ENCODE peak calls at places on chromosome 22, in ten cellular contexts. Y is NT2/D1, E is uterus, U is heart left ventricle, T is IMR-90, F is cardiac fibroblast, I is GM23338, G is AG09309, M is cardiac muscle cell, V is hepatocyte. D is an unnamed sample.

GRCh38 chr22:20107471-20107901 is 8.4 kb upstream of the RANBP1 start:
- DNase-seq in Y (no peak), E (no peak), U (no peak), T (no peak), F (no peak), I (no peak), G (no peak), M (no peak), V (no peak), D (no peak)

GRCh38 chr22:33983558-33983957 is 63.3 kb upstream of the LARGE1 start:
- DNase-seq in Y (no peak), E (no peak), U (no peak), T (no peak), F (no peak), I (no peak), G (no peak), M (no peak), V (no peak), D (no peak)

GRCh38 chr22:35446365-35446764 is 46.4 kb downstream of the MCM5 start:
- DNase-seq in Y (no peak), E (peak), U (no peak), T (peak), F (peak), I (no peak), G (peak), M (no peak), V (peak), D (peak)

GRCh38 chr22:19815823-19816290 is 38.8 kb downstream of the GNB1L start:
- DNase-seq in Y (no peak), E (no peak), U (no peak), T (no peak), F (no peak), I (no peak), G (no peak), M (no peak), V (no peak), D (no peak)

GRCh38 chr22:29205598-29206371 is at the start of gene EMID1:
- DNase-seq in Y (no peak), E (peak), U (no peak), T (peak), F (peak), I (peak), G (no peak), M (peak), V (peak), D (no peak)

GRCh38 chr22:28711820-28712777 is 29.5 kb downstream of the CHEK2 start:
- DNase-seq in Y (peak), E (no peak), U (no peak), T (peak), F (peak), I (no peak), G (peak), M (no peak), V (peak), D (peak)

GRCh38 chr22:33875316-33875715 is 45.0 kb downstream of the LARGE1 start:
- DNase-seq in Y (no peak), E (no peak), U (no peak), T (no peak), F (no peak), I (no peak), G (no peak), M (no peak), V (no peak), D (no peak)

GRCh38 chr22:19663821-19664325 is 50.4 kb upstream of the SEPTIN5 start:
- DNase-seq in Y (no peak), E (peak), U (peak), T (peak), F (peak), I (peak), G (no peak), M (no peak), V (no peak), D (peak)

GRCh38 chr22:24559471-24559870 is 3.7 kb downstream of the SNRPD3 start:
- DNase-seq in Y (no peak), E (no peak), U (no peak), T (no peak), F (no peak), I (no peak), G (no peak), M (peak), V (no peak), D (no peak)

GRCh38 chr22:29030016-29030617 is 31.5 kb downstream of the C22orf31 start:
- DNase-seq in Y (no peak), E (no peak), U (no peak), T (no peak), F (peak), I (peak), G (peak), M (no peak), V (no peak), D (peak)

GRCh38 chr22:23305922-23306374 is 125.6 kb downstream of the BCR start:
- DNase-seq in Y (no peak), E (peak), U (peak), T (peak), F (peak), I (no peak), G (peak), M (no peak), V (peak), D (peak)

GRCh38 chr22:24697671-24698082 is 76.8 kb downstream of the PIWIL3 start:
- DNase-seq in Y (no peak), E (no peak), U (no peak), T (no peak), F (no peak), I (no peak), G (no peak), M (no peak), V (no peak), D (no peak)

GRCh38 chr22:46051646-46052045 is 74.7 kb upstream of the WNT7B start:
- DNase-seq in Y (no peak), E (no peak), U (no peak), T (no peak), F (no peak), I (no peak), G (no peak), M (no peak), V (no peak), D (no peak)

GRCh38 chr22:24107668-24108067 is 73.6 kb upstream of the SUSD2 start:
- DNase-seq in Y (no peak), E (peak), U (peak), T (peak), F (peak), I (no peak), G (peak), M (no peak), V (no peak), D (peak)

GRCh38 chr22:22893891-22894739 is 6.5 kb downstream of the IGLL5 start:
- DNase-seq in Y (no peak), E (no peak), U (no peak), T (no peak), F (no peak), I (peak), G (no peak), M (no peak), V (no peak), D (no peak)

GRCh38 chr22:50022171-50022819 is 9.7 kb upstream of the IL17REL start:
- DNase-seq in Y (no peak), E (no peak), U (no peak), T (no peak), F (no peak), I (no peak), G (no peak), M (no peak), V (no peak), D (no peak)

GRCh38 chr22:35649026-35649553 is 844 bp downstream of the APOL6 start:
- DNase-seq in Y (no peak), E (no peak), U (no peak), T (no peak), F (no peak), I (no peak), G (no peak), M (no peak), V (no peak), D (no peak)

GRCh38 chr22:36435516-36436415 is 45.7 kb downstream of the TXN2 start:
- DNase-seq in Y (no peak), E (no peak), U (no peak), T (no peak), F (no peak), I (peak), G (no peak), M (peak), V (peak), D (no peak)

GRCh38 chr22:24391836-24392217 is 35.6 kb upstream of the ADORA2A start:
- DNase-seq in Y (no peak), E (no peak), U (no peak), T (peak), F (peak), I (no peak), G (peak), M (no peak), V (no peak), D (peak)

GRCh38 chr22:20974336-20974955 is 7.4 kb downstream of the AIFM3 start:
- DNase-seq in Y (no peak), E (no peak), U (no peak), T (no peak), F (no peak), I (no peak), G (no peak), M (no peak), V (no peak), D (no peak)

GRCh38 chr22:21791635-21792625 is 56.3 kb upstream of the YPEL1 start:
- DNase-seq in Y (no peak), E (no peak), U (no peak), T (peak), F (peak), I (no peak), G (no peak), M (no peak), V (no peak), D (no peak)

GRCh38 chr22:42330953-42331525 is 60.6 kb upstream of the TCF20 start:
- DNase-seq in Y (no peak), E (no peak), U (no peak), T (no peak), F (no peak), I (no peak), G (no peak), M (no peak), V (no peak), D (no peak)

GRCh38 chr22:37121887-37122591 is 12.5 kb upstream of the TMPRSS6 start:
- DNase-seq in Y (no peak), E (no peak), U (no peak), T (peak), F (peak), I (peak), G (no peak), M (no peak), V (peak), D (peak)

GRCh38 chr22:25453557-25453956 is 110.9 kb upstream of the GRK3 start:
- DNase-seq in Y (no peak), E (no peak), U (no peak), T (no peak), F (no peak), I (no peak), G (no peak), M (no peak), V (no peak), D (no peak)

GRCh38 chr22:30079952-30080533 is at the start of gene HORMAD2:
- DNase-seq in Y (peak), E (no peak), U (no peak), T (no peak), F (peak), I (peak), G (no peak), M (peak), V (peak), D (peak)

GRCh38 chr22:49979587-49980264 is 19.2 kb downstream of the PIM3 start:
- DNase-seq in Y (peak), E (no peak), U (peak), T (no peak), F (peak), I (peak), G (no peak), M (no peak), V (peak), D (peak)

GRCh38 chr22:30097861-30098260 is 17.6 kb downstream of the HORMAD2 start:
- DNase-seq in Y (no peak), E (no peak), U (no peak), T (no peak), F (no peak), I (no peak), G (no peak), M (no peak), V (no peak), D (no peak)

GRCh38 chr22:47390026-47390970 is 627.8 kb downstream of the TBC1D22A start:
- DNase-seq in Y (no peak), E (no peak), U (no peak), T (no peak), F (no peak), I (no peak), G (no peak), M (no peak), V (no peak), D (no peak)

GRCh38 chr22:36405671-36406070 is 17.9 kb upstream of the MYH9 start:
- DNase-seq in Y (no peak), E (no peak), U (peak), T (no peak), F (peak), I (no peak), G (no peak), M (no peak), V (no peak), D (no peak)

GRCh38 chr22:18145676-18146388 is 4.1 kb upstream of the USP18 start:
- DNase-seq in Y (no peak), E (peak), U (no peak), T (no peak), F (no peak), I (no peak), G (no peak), M (no peak), V (no peak), D (no peak)

GRCh38 chr22:35314161-35314942 is 14.7 kb downstream of the TOM1 start:
- DNase-seq in Y (no peak), E (peak), U (no peak), T (no peak), F (peak), I (peak), G (no peak), M (no peak), V (no peak), D (no peak)

GRCh38 chr22:23054531-23055257 is 15.6 kb upstream of the GNAZ start:
- DNase-seq in Y (no peak), E (no peak), U (no peak), T (no peak), F (no peak), I (no peak), G (no peak), M (no peak), V (peak), D (no peak)

GRCh38 chr22:20292108-20292507 is 24.0 kb upstream of the RTN4R start:
- DNase-seq in Y (no peak), E (no peak), U (no peak), T (no peak), F (no peak), I (no peak), G (no peak), M (no peak), V (no peak), D (no peak)

GRCh38 chr22:36585841-36586240 is 56.9 kb upstream of the EIF3D start:
- DNase-seq in Y (peak), E (no peak), U (no peak), T (peak), F (no peak), I (peak), G (no peak), M (no peak), V (no peak), D (no peak)

GRCh38 chr22:20604092-20604747 is 96.8 kb downstream of the MED15 start:
- DNase-seq in Y (no peak), E (no peak), U (no peak), T (no peak), F (no peak), I (no peak), G (no peak), M (no peak), V (no peak), D (no peak)

GRCh38 chr22:36197065-36197440 is 4.6 kb downstream of the APOL4 start:
- DNase-seq in Y (peak), E (peak), U (peak), T (peak), F (peak), I (peak), G (no peak), M (peak), V (peak), D (peak)

GRCh38 chr22:28835630-28836189 is 35.3 kb upstream of the XBP1 start:
- DNase-seq in Y (no peak), E (no peak), U (no peak), T (no peak), F (no peak), I (no peak), G (no peak), M (no peak), V (no peak), D (no peak)

GRCh38 chr22:38462960-38463784 is 4.7 kb upstream of the KDELR3 start:
- DNase-seq in Y (no peak), E (peak), U (peak), T (no peak), F (no peak), I (peak), G (no peak), M (peak), V (peak), D (no peak)

GRCh38 chr22:38456841-38457699 is 2.1 kb upstream of the KCNJ4 start:
- DNase-seq in Y (no peak), E (no peak), U (no peak), T (no peak), F (no peak), I (no peak), G (no peak), M (no peak), V (no peak), D (no peak)

GRCh38 chr22:38460367-38460952 is 5.5 kb upstream of the KCNJ4 start:
- DNase-seq in Y (no peak), E (no peak), U (no peak), T (no peak), F (no peak), I (no peak), G (no peak), M (no peak), V (no peak), D (no peak)

GRCh38 chr22:38461414-38462081 is 6.3 kb upstream of the KDELR3 start:
- DNase-seq in Y (peak), E (peak), U (peak), T (peak), F (peak), I (peak), G (no peak), M (peak), V (peak), D (peak)

GRCh38 chr22:38461057-38461413 is 6.0 kb upstream of the KCNJ4 start:
- DNase-seq in Y (no peak), E (no peak), U (no peak), T (no peak), F (no peak), I (no peak), G (no peak), M (no peak), V (no peak), D (no peak)
- H3K4me3 ChIP-seq in Y (peak), E (no peak), U (peak), T (no peak), F (no peak), I (peak), G (no peak), M (no peak), V (no peak), D (no peak)

GRCh38 chr22:41001722-41002122 is 50.5 kb downstream of the RBX1 start:
- DNase-seq in Y (no peak), E (no peak), U (no peak), T (peak), F (peak), I (no peak), G (peak), M (no peak), V (peak), D (peak)
- H3K4me3 ChIP-seq in Y (no peak), E (no peak), U (no peak), T (no peak), F (no peak), I (no peak), G (no peak), M (no peak), V (no peak), D (no peak)

GRCh38 chr22:48592488-48592887 is 1235.2 kb downstream of the BRD1 start:
- DNase-seq in Y (no peak), E (no peak), U (no peak), T (no peak), F (no peak), I (no peak), G (no peak), M (no peak), V (no peak), D (no peak)

GRCh38 chr22:48592931-48593330 is 1234.7 kb downstream of the BRD1 start:
- DNase-seq in Y (no peak), E (no peak), U (no peak), T (no peak), F (no peak), I (no peak), G (no peak), M (no peak), V (no peak), D (no peak)

GRCh38 chr22:48589901-48590300 is 1237.8 kb downstream of the BRD1 start:
- DNase-seq in Y (no peak), E (no peak), U (no peak), T (no peak), F (no peak), I (no peak), G (no peak), M (no peak), V (no peak), D (no peak)

GRCh38 chr22:48592066-48592345 is 1235.7 kb downstream of the BRD1 start:
- DNase-seq in Y (no peak), E (no peak), U (no peak), T (no peak), F (no peak), I (no peak), G (no peak), M (no peak), V (no peak), D (no peak)

DNA sequence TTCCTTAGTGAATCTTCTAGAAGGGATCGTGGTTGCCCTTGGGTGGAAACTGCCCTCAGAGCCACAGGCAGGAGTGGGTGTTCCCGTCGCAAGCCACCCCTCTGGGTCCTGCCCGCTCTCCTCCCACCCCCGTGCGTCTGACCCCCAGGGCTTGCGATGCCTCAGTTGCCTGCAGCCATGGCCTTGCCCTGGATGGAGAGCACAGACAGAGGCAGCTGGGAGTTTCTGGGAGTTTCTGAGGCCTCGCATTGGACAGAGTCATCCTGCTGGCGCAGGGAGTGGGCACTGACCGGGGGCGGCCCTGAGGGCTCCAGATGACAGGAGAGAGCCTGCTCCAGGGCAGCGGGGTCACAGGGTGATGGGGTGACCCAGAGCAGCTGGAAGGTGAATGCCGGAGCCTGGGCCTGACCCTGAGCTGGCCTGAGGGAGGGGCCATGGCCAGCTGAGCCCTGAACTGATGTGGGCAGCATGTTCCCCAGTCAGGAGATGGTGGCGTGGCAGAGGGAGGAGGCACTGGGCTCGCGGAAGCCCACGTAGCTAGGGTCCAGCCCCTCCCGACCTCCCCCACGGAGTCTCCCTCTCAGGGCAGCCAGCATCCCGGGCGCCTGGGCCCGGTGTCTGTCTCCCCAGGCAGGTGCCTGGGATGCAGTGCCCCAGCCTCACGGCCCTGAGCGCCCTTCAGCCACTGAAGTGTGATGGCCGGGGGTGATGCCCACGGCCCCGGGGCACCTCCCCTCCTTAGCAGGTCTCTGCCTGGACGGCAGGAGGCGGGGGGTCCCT is 1236.2 kb downstream of the BRD1 start:
- DNase-seq in Y (no peak), E (no peak), U (no peak), T (no peak), F (no peak), I (no peak), G (no peak), M (no peak), V (no peak), D (no peak)
- H3K4me3 ChIP-seq in Y (no peak), E (no peak), U (no peak), T (no peak), F (no peak), I (no peak), G (no peak), M (no peak), V (no peak), D (no peak)

DNA sequence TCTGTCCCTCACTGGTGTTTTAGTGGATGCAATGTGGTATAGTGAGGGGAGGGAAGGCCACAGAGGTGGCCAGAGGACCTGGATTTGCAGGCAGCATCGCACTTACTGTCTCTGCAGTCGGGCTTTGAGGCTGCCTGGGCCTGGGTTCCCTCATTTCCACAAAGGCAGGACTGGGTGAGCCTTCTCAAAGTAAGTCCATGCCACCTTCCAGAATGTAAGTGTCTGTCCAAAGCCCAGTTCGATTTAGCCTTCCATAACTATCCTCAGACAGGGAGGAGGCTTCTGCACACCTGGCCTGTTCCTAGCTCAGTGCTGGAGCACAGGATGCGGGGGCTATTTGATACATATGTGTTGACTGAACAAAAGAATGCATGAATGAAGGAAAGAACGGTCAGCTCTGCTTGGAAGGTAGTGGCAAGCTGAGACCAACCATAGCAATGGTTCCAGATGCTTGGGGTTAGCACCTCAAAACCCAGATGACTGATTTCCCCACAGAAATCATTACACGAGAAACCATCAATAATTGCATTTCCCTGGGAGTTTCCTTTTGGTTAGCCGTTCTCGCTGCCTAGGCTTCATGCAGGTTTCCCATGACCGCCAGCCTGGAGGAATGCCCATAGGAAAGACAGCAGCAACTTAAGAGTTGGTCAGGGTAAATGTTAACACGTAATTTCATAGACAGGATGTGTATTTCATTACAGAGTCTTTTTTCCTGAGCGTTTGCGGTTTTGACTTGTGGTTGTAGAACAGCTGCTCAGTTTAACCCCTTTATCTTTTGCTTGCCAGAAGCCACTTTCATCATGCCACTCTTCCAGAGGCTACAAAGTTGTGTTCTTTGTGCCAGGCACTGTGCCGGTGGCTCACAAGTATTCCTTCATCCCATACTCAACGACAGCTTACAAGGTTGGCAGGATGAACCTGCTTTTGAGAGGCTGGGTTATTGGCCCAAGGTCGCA is 2.7 kb downstream of the IL17RA start:
- DNase-seq in Y (no peak), E (no peak), U (peak), T (peak), F (peak), I (no peak), G (peak), M (no peak), V (no peak), D (peak)
- H3K4me3 ChIP-seq in Y (no peak), E (no peak), U (peak), T (no peak), F (no peak), I (no peak), G (no peak), M (no peak), V (no peak), D (no peak)